ENCODE peak calls at places on chromosomes 16 and 17, in nine cellular contexts. G, K, W, V, X, U, L, E and N are unnamed samples.

GRCh38 chr16:873889-874288 is 73.4 kb upstream of the GNG13 start:
- DNase-seq in G (no peak), K (no peak), W (no peak), V (no peak), X (no peak), U (no peak), L (no peak), E (no peak), N (no peak)

GRCh38 chr16:24986512-24987303 is 28.5 kb downstream of the ARHGAP17 start:
- DNase-seq in G (peak), K (peak), W (no peak), V (peak), X (no peak), U (no peak), L (no peak), E (peak), N (peak)

GRCh38 chr17:9472094-9472493 is 103.5 kb downstream of the STX8 start:
- DNase-seq in G (no peak), K (no peak), W (no peak), V (no peak), X (no peak), U (no peak), L (no peak), E (peak), N (no peak)

GRCh38 chr17:43545383-43545632 is 832 bp downstream of the ETV4 start:
- DNase-seq in G (no peak), K (no peak), W (peak), V (peak), X (no peak), U (no peak), L (no peak), E (no peak), N (no peak)

GRCh38 chr16:79334127-79334526 is 266.4 kb downstream of the MAF start:
- DNase-seq in G (no peak), K (no peak), W (peak), V (no peak), X (no peak), U (no peak), L (no peak), E (no peak), N (peak)

GRCh38 chr17:3593384-3593783 is 15.8 kb downstream of the TRPV1 start:
- DNase-seq in G (no peak), K (no peak), W (no peak), V (no peak), X (no peak), U (no peak), L (no peak), E (no peak), N (no peak)

GRCh38 chr16:19113577-19114358 is at the start of gene ITPRIPL2:
- DNase-seq in G (peak), K (peak), W (no peak), V (peak), X (peak), U (peak), L (no peak), E (peak), N (peak)

GRCh38 chr17:68963958-68964357 is 8.8 kb upstream of the ABCA8 start:
- DNase-seq in G (no peak), K (no peak), W (no peak), V (no peak), X (no peak), U (no peak), L (no peak), E (peak), N (no peak)

GRCh38 chr17:61414936-61415251 is 15.3 kb downstream of the TBX2 start:
- DNase-seq in G (no peak), K (no peak), W (no peak), V (no peak), X (no peak), U (no peak), L (no peak), E (no peak), N (no peak)

GRCh38 chr17:13311301-13311700 is 290.4 kb downstream of the HS3ST3A1 start:
- DNase-seq in G (no peak), K (no peak), W (no peak), V (peak), X (no peak), U (no peak), L (no peak), E (peak), N (no peak)

GRCh38 chr16:25040543-25040942 is 25.4 kb upstream of the ARHGAP17 start:
- DNase-seq in G (no peak), K (no peak), W (no peak), V (no peak), X (no peak), U (no peak), L (no peak), E (no peak), N (no peak)

GRCh38 chr16:64657316-64658011 is 464.4 kb downstream of the CDH11 start:
- DNase-seq in G (no peak), K (no peak), W (no peak), V (no peak), X (no peak), U (no peak), L (no peak), E (peak), N (no peak)

GRCh38 chr17:1029196-1029911 is 32.4 kb downstream of the TIMM22 start:
- DNase-seq in G (no peak), K (no peak), W (no peak), V (peak), X (no peak), U (no peak), L (no peak), E (peak), N (no peak)

GRCh38 chr16:15881794-15882379 is 6.5 kb downstream of the CEP20 start:
- DNase-seq in G (no peak), K (no peak), W (no peak), V (no peak), X (no peak), U (no peak), L (no peak), E (no peak), N (no peak)

GRCh38 chr16:78785218-78785617 is 685.8 kb downstream of the WWOX start:
- DNase-seq in G (no peak), K (no peak), W (no peak), V (no peak), X (no peak), U (no peak), L (no peak), E (no peak), N (no peak)

GRCh38 chr17:11668633-11669032 is 70.4 kb downstream of the DNAH9 start:
- DNase-seq in G (no peak), K (no peak), W (no peak), V (no peak), X (no peak), U (no peak), L (no peak), E (no peak), N (no peak)

GRCh38 chr17:61235821-61236197 is 163.8 kb upstream of the TBX2 start:
- DNase-seq in G (peak), K (no peak), W (no peak), V (peak), X (no peak), U (peak), L (no peak), E (peak), N (peak)

GRCh38 chr16:56576585-56577299 is 11.9 kb downstream of the MT4 start:
- DNase-seq in G (no peak), K (peak), W (peak), V (peak), X (peak), U (peak), L (peak), E (peak), N (peak)

GRCh38 chr17:3978421-3979275 is 14.4 kb upstream of the ATP2A3 start:
- DNase-seq in G (no peak), K (peak), W (no peak), V (no peak), X (no peak), U (no peak), L (no peak), E (peak), N (no peak)

GRCh38 chr17:44219126-44219635 is 294 bp downstream of the UBTF start:
- DNase-seq in G (peak), K (peak), W (peak), V (peak), X (no peak), U (peak), L (peak), E (peak), N (peak)

GRCh38 chr16:200388-200787 is 20.1 kb downstream of the HBQ1 start:
- DNase-seq in G (no peak), K (peak), W (no peak), V (peak), X (no peak), U (no peak), L (no peak), E (peak), N (no peak)

GRCh38 chr17:63641678-63642077 is 19.5 kb downstream of the MAP3K3 start:
- DNase-seq in G (no peak), K (no peak), W (no peak), V (no peak), X (no peak), U (peak), L (no peak), E (no peak), N (no peak)

GRCh38 chr16:49755291-49755611 is 100.7 kb downstream of the ZNF423 start:
- DNase-seq in G (no peak), K (peak), W (no peak), V (peak), X (no peak), U (no peak), L (no peak), E (peak), N (no peak)